ENCODE peak calls at places on chromosomes 12 and 14, in ten cellular contexts. One of them, this sample, is unnamed.

GRCh38 chr14:22888662-22889061 is 5.6 kb downstream of the REM2 start:
- DNase-seq in A673: no peak
- DNase-seq in AG04450: no peak
- DNase-seq in HCT116: no peak
- DNase-seq in IMR-90: no peak
- DNase-seq in brain microvascular endothelial cell: no peak
- DNase-seq in heart right ventricle: no peak
- DNase-seq in coronary artery: no peak
- DNase-seq in HFF-Myc: no peak
- DNase-seq in OCI-LY7: peak
- DNase-seq in this sample: no peak

GRCh38 chr12:68340404-68341270 is 8.5 kb upstream of the MDM1 start:
- DNase-seq in A673: no peak
- DNase-seq in AG04450: no peak
- DNase-seq in HCT116: no peak
- DNase-seq in IMR-90: peak
- DNase-seq in brain microvascular endothelial cell: no peak
- DNase-seq in heart right ventricle: no peak
- DNase-seq in coronary artery: no peak
- DNase-seq in HFF-Myc: no peak
- DNase-seq in OCI-LY7: no peak
- DNase-seq in this sample: no peak

GRCh38 chr12:6096527-6096926 is 27.9 kb downstream of the VWF start:
- DNase-seq in A673: no peak
- DNase-seq in AG04450: no peak
- DNase-seq in HCT116: no peak
- DNase-seq in IMR-90: no peak
- DNase-seq in brain microvascular endothelial cell: no peak
- DNase-seq in heart right ventricle: no peak
- DNase-seq in coronary artery: no peak
- DNase-seq in HFF-Myc: no peak
- DNase-seq in OCI-LY7: no peak
- DNase-seq in this sample: no peak

GRCh38 chr12:98653866-98654493 is 8.9 kb downstream of the APAF1 start:
- DNase-seq in A673: peak
- DNase-seq in AG04450: peak
- DNase-seq in HCT116: peak
- DNase-seq in IMR-90: peak
- DNase-seq in brain microvascular endothelial cell: no peak
- DNase-seq in heart right ventricle: no peak
- DNase-seq in coronary artery: no peak
- DNase-seq in HFF-Myc: peak
- DNase-seq in OCI-LY7: peak
- DNase-seq in this sample: no peak

GRCh38 chr14:61573748-61574513 is 121.4 kb upstream of the HIF1A start:
- DNase-seq in A673: no peak
- DNase-seq in AG04450: no peak
- DNase-seq in HCT116: no peak
- DNase-seq in IMR-90: peak
- DNase-seq in brain microvascular endothelial cell: no peak
- DNase-seq in heart right ventricle: no peak
- DNase-seq in coronary artery: no peak
- DNase-seq in HFF-Myc: no peak
- DNase-seq in OCI-LY7: no peak
- DNase-seq in this sample: no peak

GRCh38 chr12:108770269-108770829 is 39.0 kb upstream of the CORO1C start:
- DNase-seq in A673: no peak
- DNase-seq in AG04450: no peak
- DNase-seq in HCT116: no peak
- DNase-seq in IMR-90: no peak
- DNase-seq in brain microvascular endothelial cell: no peak
- DNase-seq in heart right ventricle: peak
- DNase-seq in coronary artery: no peak
- DNase-seq in HFF-Myc: no peak
- DNase-seq in OCI-LY7: no peak
- DNase-seq in this sample: no peak

GRCh38 chr12:44833561-44833960 is 42.6 kb downstream of the NELL2 start:
- DNase-seq in A673: no peak
- DNase-seq in AG04450: no peak
- DNase-seq in HCT116: no peak
- DNase-seq in IMR-90: no peak
- DNase-seq in brain microvascular endothelial cell: no peak
- DNase-seq in heart right ventricle: no peak
- DNase-seq in coronary artery: no peak
- DNase-seq in HFF-Myc: no peak
- DNase-seq in OCI-LY7: no peak
- DNase-seq in this sample: no peak

GRCh38 chr14:97410667-97411286 is 613.6 kb downstream of the VRK1 start:
- DNase-seq in A673: peak
- DNase-seq in AG04450: no peak
- DNase-seq in HCT116: no peak
- DNase-seq in IMR-90: no peak
- DNase-seq in brain microvascular endothelial cell: no peak
- DNase-seq in heart right ventricle: no peak
- DNase-seq in coronary artery: no peak
- DNase-seq in HFF-Myc: no peak
- DNase-seq in OCI-LY7: no peak
- DNase-seq in this sample: no peak

GRCh38 chr12:24661657-24662096 is 287.2 kb downstream of the BCAT1 start:
- DNase-seq in A673: peak
- DNase-seq in AG04450: peak
- DNase-seq in HCT116: no peak
- DNase-seq in IMR-90: peak
- DNase-seq in brain microvascular endothelial cell: peak
- DNase-seq in heart right ventricle: peak
- DNase-seq in coronary artery: no peak
- DNase-seq in HFF-Myc: no peak
- DNase-seq in OCI-LY7: no peak
- DNase-seq in this sample: no peak

GRCh38 chr12:60148831-60149230 is 553.0 kb downstream of the SLC16A7 start:
- DNase-seq in A673: no peak
- DNase-seq in AG04450: peak
- DNase-seq in HCT116: peak
- DNase-seq in IMR-90: peak
- DNase-seq in brain microvascular endothelial cell: peak
- DNase-seq in heart right ventricle: no peak
- DNase-seq in coronary artery: no peak
- DNase-seq in HFF-Myc: peak
- DNase-seq in OCI-LY7: no peak
- DNase-seq in this sample: peak

GRCh38 chr12:25960176-25960575 is 1.7 kb downstream of the RASSF8 start:
- DNase-seq in A673: peak
- DNase-seq in AG04450: no peak
- DNase-seq in HCT116: no peak
- DNase-seq in IMR-90: peak
- DNase-seq in brain microvascular endothelial cell: no peak
- DNase-seq in heart right ventricle: no peak
- DNase-seq in coronary artery: no peak
- DNase-seq in HFF-Myc: no peak
- DNase-seq in OCI-LY7: no peak
- DNase-seq in this sample: no peak

GRCh38 chr12:25959069-25959961 is 833 bp downstream of the RASSF8 start:
- DNase-seq in A673: peak
- DNase-seq in AG04450: peak
- DNase-seq in HCT116: no peak
- DNase-seq in IMR-90: peak
- DNase-seq in brain microvascular endothelial cell: peak
- DNase-seq in heart right ventricle: peak
- DNase-seq in coronary artery: peak
- DNase-seq in HFF-Myc: no peak
- DNase-seq in OCI-LY7: no peak
- DNase-seq in this sample: peak

GRCh38 chr12:25958254-25959068 is at the start of gene RASSF8:
- DNase-seq in A673: peak
- DNase-seq in AG04450: peak
- DNase-seq in HCT116: no peak
- DNase-seq in IMR-90: peak
- DNase-seq in brain microvascular endothelial cell: peak
- DNase-seq in heart right ventricle: peak
- DNase-seq in coronary artery: peak
- DNase-seq in HFF-Myc: no peak
- DNase-seq in OCI-LY7: no peak
- DNase-seq in this sample: no peak

GRCh38 chr12:25962932-25963525 is 4.5 kb downstream of the RASSF8 start:
- DNase-seq in A673: no peak
- DNase-seq in AG04450: no peak
- DNase-seq in HCT116: no peak
- DNase-seq in IMR-90: no peak
- DNase-seq in brain microvascular endothelial cell: no peak
- DNase-seq in heart right ventricle: no peak
- DNase-seq in coronary artery: no peak
- DNase-seq in HFF-Myc: no peak
- DNase-seq in OCI-LY7: no peak
- DNase-seq in this sample: no peak

GRCh38 chr12:25960926-25961325 is 2.4 kb downstream of the RASSF8 start:
- DNase-seq in A673: no peak
- DNase-seq in AG04450: no peak
- DNase-seq in HCT116: no peak
- DNase-seq in IMR-90: peak
- DNase-seq in brain microvascular endothelial cell: no peak
- DNase-seq in heart right ventricle: no peak
- DNase-seq in coronary artery: no peak
- DNase-seq in HFF-Myc: no peak
- DNase-seq in OCI-LY7: no peak
- DNase-seq in this sample: no peak
- H3K4me3 ChIP-seq in A673: no peak
- H3K4me3 ChIP-seq in AG04450: no peak
- H3K4me3 ChIP-seq in HCT116: no peak
- H3K4me3 ChIP-seq in IMR-90: peak
- H3K4me3 ChIP-seq in brain microvascular endothelial cell: peak
- H3K4me3 ChIP-seq in heart right ventricle: no peak
- H3K4me3 ChIP-seq in coronary artery: no peak
- H3K4me3 ChIP-seq in HFF-Myc: peak
- H3K4me3 ChIP-seq in OCI-LY7: no peak
- H3K4me3 ChIP-seq in this sample: peak

GRCh38 chr12:71439613-71440392 is at the start of gene LGR5:
- DNase-seq in A673: peak
- DNase-seq in AG04450: no peak
- DNase-seq in HCT116: no peak
- DNase-seq in IMR-90: peak
- DNase-seq in brain microvascular endothelial cell: no peak
- DNase-seq in heart right ventricle: peak
- DNase-seq in coronary artery: peak
- DNase-seq in HFF-Myc: no peak
- DNase-seq in OCI-LY7: no peak
- DNase-seq in this sample: no peak

GRCh38 chr12:71442567-71442931 is 3.0 kb downstream of the LGR5 start:
- DNase-seq in A673: no peak
- DNase-seq in AG04450: no peak
- DNase-seq in HCT116: no peak
- DNase-seq in IMR-90: no peak
- DNase-seq in brain microvascular endothelial cell: no peak
- DNase-seq in heart right ventricle: no peak
- DNase-seq in coronary artery: no peak
- DNase-seq in HFF-Myc: no peak
- DNase-seq in OCI-LY7: no peak
- DNase-seq in this sample: no peak

GRCh38 chr12:71441350-71441748 is 1.8 kb downstream of the LGR5 start:
- DNase-seq in A673: no peak
- DNase-seq in AG04450: no peak
- DNase-seq in HCT116: no peak
- DNase-seq in IMR-90: no peak
- DNase-seq in brain microvascular endothelial cell: no peak
- DNase-seq in heart right ventricle: no peak
- DNase-seq in coronary artery: no peak
- DNase-seq in HFF-Myc: no peak
- DNase-seq in OCI-LY7: no peak
- DNase-seq in this sample: no peak

GRCh38 chr12:71440393-71441349 is 1.1 kb downstream of the LGR5 start:
- DNase-seq in A673: peak
- DNase-seq in AG04450: no peak
- DNase-seq in HCT116: no peak
- DNase-seq in IMR-90: no peak
- DNase-seq in brain microvascular endothelial cell: no peak
- DNase-seq in heart right ventricle: no peak
- DNase-seq in coronary artery: no peak
- DNase-seq in HFF-Myc: no peak
- DNase-seq in OCI-LY7: no peak
- DNase-seq in this sample: no peak

GRCh38 chr12:71441836-71442566 is 2.4 kb downstream of the LGR5 start:
- DNase-seq in A673: no peak
- DNase-seq in AG04450: no peak
- DNase-seq in HCT116: no peak
- DNase-seq in IMR-90: no peak
- DNase-seq in brain microvascular endothelial cell: no peak
- DNase-seq in heart right ventricle: no peak
- DNase-seq in coronary artery: no peak
- DNase-seq in HFF-Myc: no peak
- DNase-seq in OCI-LY7: no peak
- DNase-seq in this sample: no peak
- TF ChIP-seq CTCF in A673: peak
- TF ChIP-seq CTCF in AG04450: no peak
- TF ChIP-seq CTCF in HCT116: no peak
- TF ChIP-seq CTCF in IMR-90: no peak
- TF ChIP-seq CTCF in brain microvascular endothelial cell: no peak
- TF ChIP-seq CTCF in heart right ventricle: no peak
- TF ChIP-seq CTCF in coronary artery: no peak
- TF ChIP-seq CTCF in HFF-Myc: no peak
- TF ChIP-seq CTCF in OCI-LY7: no peak
- TF ChIP-seq CTCF in this sample: no peak

DNA sequence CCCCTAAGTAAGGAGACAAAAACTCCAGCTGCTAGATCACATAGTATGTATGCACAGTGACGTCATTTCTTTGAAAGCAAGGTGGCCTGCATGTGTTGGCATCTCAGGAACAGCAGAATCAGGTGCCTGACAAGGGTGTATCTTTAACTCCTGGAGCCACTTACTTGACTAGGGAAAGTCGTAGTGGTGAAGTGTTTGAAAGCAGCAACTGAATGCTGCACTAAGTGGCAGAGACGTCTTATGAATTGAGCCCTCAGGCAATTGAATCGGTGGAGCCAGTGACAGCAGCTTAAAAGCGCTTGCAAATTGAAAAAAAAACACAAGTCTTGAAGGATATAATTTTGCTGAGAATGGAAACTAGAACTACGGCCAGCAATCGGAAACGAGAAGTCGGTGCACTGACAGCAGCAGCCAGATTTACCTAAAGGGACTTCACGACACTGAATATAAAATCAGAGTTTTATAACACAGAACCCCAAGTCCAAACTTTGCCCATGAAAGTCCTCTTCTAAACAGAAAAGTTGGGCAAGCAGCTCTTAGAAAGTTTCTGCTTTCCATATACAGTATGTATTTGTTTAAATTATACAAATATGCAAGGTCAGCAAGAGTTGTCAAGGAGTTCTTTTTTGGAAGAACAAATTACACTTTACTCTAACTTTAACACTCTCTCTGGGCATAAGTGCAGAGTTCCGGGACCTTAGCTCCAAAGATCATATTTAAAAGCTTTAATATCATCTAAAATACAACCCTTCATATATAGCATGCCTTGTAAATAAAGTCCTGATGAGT is 1.1 kb downstream of the IGF1 start:
- DNase-seq in A673: peak
- DNase-seq in AG04450: no peak
- DNase-seq in HCT116: no peak
- DNase-seq in IMR-90: no peak
- DNase-seq in brain microvascular endothelial cell: no peak
- DNase-seq in heart right ventricle: no peak
- DNase-seq in coronary artery: no peak
- DNase-seq in HFF-Myc: no peak
- DNase-seq in OCI-LY7: no peak
- DNase-seq in this sample: no peak
- H3K4me3 ChIP-seq in A673: peak
- H3K4me3 ChIP-seq in AG04450: peak
- H3K4me3 ChIP-seq in HCT116: no peak
- H3K4me3 ChIP-seq in IMR-90: no peak
- H3K4me3 ChIP-seq in brain microvascular endothelial cell: no peak
- H3K4me3 ChIP-seq in heart right ventricle: peak
- H3K4me3 ChIP-seq in coronary artery: peak
- H3K4me3 ChIP-seq in HFF-Myc: no peak
- H3K4me3 ChIP-seq in OCI-LY7: no peak
- H3K4me3 ChIP-seq in this sample: no peak

GRCh38 chr12:72472350-72472749 is 200.2 kb downstream of the TRHDE start:
- DNase-seq in A673: no peak
- DNase-seq in AG04450: no peak
- DNase-seq in HCT116: no peak
- DNase-seq in IMR-90: no peak
- DNase-seq in brain microvascular endothelial cell: no peak
- DNase-seq in heart right ventricle: no peak
- DNase-seq in coronary artery: no peak
- DNase-seq in HFF-Myc: no peak
- DNase-seq in OCI-LY7: peak
- DNase-seq in this sample: no peak
- TF ChIP-seq CTCF in A673: peak
- TF ChIP-seq CTCF in AG04450: no peak
- TF ChIP-seq CTCF in HCT116: no peak
- TF ChIP-seq CTCF in IMR-90: no peak
- TF ChIP-seq CTCF in brain microvascular endothelial cell: no peak
- TF ChIP-seq CTCF in heart right ventricle: no peak
- TF ChIP-seq CTCF in coronary artery: no peak
- TF ChIP-seq CTCF in HFF-Myc: no peak
- TF ChIP-seq CTCF in OCI-LY7: peak
- TF ChIP-seq CTCF in this sample: no peak

This sample was measured in AG04449.